ENCODE peak calls at places on chromosomes 2 and 18, in seven cellular contexts. L is PC-9; E is HTR-8/SVneo; W is activated CD8-positive, alpha-beta memory T cell treated with anti-CD3 and anti-CD28 coated beads for 24 hours; B is CD4-positive, alpha-beta T cell; Y is stimulated activated CD4-positive, alpha-beta T cell treated with anti-CD3 and anti-CD28 coated beads, Interleukin-12 subunit alpha, Interleukin-12 subunit beta, amount 100 ng/mL, for 24 hours; F is caudate nucleus. N is an unnamed sample.

GRCh38 chr18:8619041-8619440 is 9.8 kb downstream of the RAB12 start:
- DNase-seq in L (no peak), E (no peak), W (no peak), B (no peak), Y (no peak), F (no peak), N (no peak)

GRCh38 chr2:54476852-54477251 is 20.7 kb downstream of the SPTBN1 start:
- DNase-seq in L (no peak), E (no peak), W (no peak), B (no peak), Y (no peak), F (no peak), N (no peak)

GRCh38 chr2:3399403-3399802 is 19.9 kb downstream of the TRAPPC12 start:
- DNase-seq in L (no peak), E (no peak), W (no peak), B (no peak), Y (no peak), F (no peak), N (no peak)

GRCh38 chr2:14944562-14945346 is 312.2 kb downstream of the LRATD1 start:
- DNase-seq in L (no peak), E (no peak), W (no peak), B (no peak), Y (no peak), F (no peak), N (no peak)

GRCh38 chr2:105800036-105800755 is 55.5 kb downstream of the NCK2 start:
- DNase-seq in L (no peak), E (no peak), W (peak; percentile 57), B (no peak), Y (no peak), F (no peak), N (no peak)

GRCh38 chr2:213246665-213247281 is 37.5 kb upstream of the SPAG16 start:
- DNase-seq in L (peak; percentile 21), E (peak; percentile 5), W (peak; percentile 66), B (peak; percentile 16), Y (peak; percentile 45), F (no peak), N (no peak)

GRCh38 chr18:26103579-26103978 is 13.2 kb upstream of the SS18 start:
- DNase-seq in L (no peak), E (no peak), W (no peak), B (peak; percentile 33), Y (peak; percentile 24), F (no peak), N (no peak)

GRCh38 chr2:207503234-207503633 is 26.5 kb upstream of the CREB1 start:
- DNase-seq in L (no peak), E (no peak), W (no peak), B (no peak), Y (no peak), F (no peak), N (no peak)

GRCh38 chr18:73646772-73647171 is 500.9 kb downstream of the FBXO15 start:
- DNase-seq in L (no peak), E (no peak), W (no peak), B (no peak), Y (no peak), F (no peak), N (no peak)

GRCh38 chr2:145750074-145750473 is 1230.2 kb upstream of the ZEB2 start:
- DNase-seq in L (no peak), E (no peak), W (no peak), B (no peak), Y (no peak), F (no peak), N (no peak)

GRCh38 chr2:61855178-61855523 is 1.3 kb upstream of the FAM161A start:
- DNase-seq in L (peak; percentile 37), E (no peak), W (no peak), B (no peak), Y (no peak), F (peak; percentile 70), N (peak; percentile 52)

GRCh38 chr18:6327485-6327884 is 87.2 kb downstream of the L3MBTL4 start:
- DNase-seq in L (no peak), E (no peak), W (no peak), B (no peak), Y (no peak), F (no peak), N (no peak)

GRCh38 chr2:20223345-20224190 is 1.4 kb downstream of the SDC1 start:
- DNase-seq in L (peak; percentile 58), E (peak; percentile 80), W (peak; percentile 66), B (no peak), Y (no peak), F (no peak), N (peak; percentile 70)

GRCh38 chr2:181954538-181954883 is 31.1 kb upstream of the PPP1R1C start:
- DNase-seq in L (no peak), E (no peak), W (no peak), B (no peak), Y (no peak), F (no peak), N (no peak)

GRCh38 chr2:72144412-72144745 is 3.3 kb downstream of the CYP26B1 start:
- DNase-seq in L (no peak), E (no peak), W (no peak), B (no peak), Y (no peak), F (no peak), N (no peak)